ENCODE peak calls at places on chromosomes 5 and 9, in four cellular contexts. One of them, this sample, is unnamed.

GRCh38 chr9:20226345-20226744 is 396.0 kb downstream of the MLLT3 start:
- DNase-seq in H9: no peak
- DNase-seq in neuronal stem cell: no peak
- DNase-seq in IMR-90: no peak
- DNase-seq in this sample: no peak

GRCh38 chr5:114223866-114224265 is 138.0 kb upstream of the KCNN2 start:
- DNase-seq in H9: no peak
- DNase-seq in neuronal stem cell: no peak
- DNase-seq in IMR-90: no peak
- DNase-seq in this sample: no peak

GRCh38 chr5:8906303-8906967 is 639.4 kb downstream of the SEMA5A start:
- DNase-seq in H9: no peak
- DNase-seq in neuronal stem cell: no peak
- DNase-seq in IMR-90: peak
- DNase-seq in this sample: peak

GRCh38 chr9:124280176-124280691 is 22.5 kb downstream of the NEK6 start:
- DNase-seq in H9: no peak
- DNase-seq in neuronal stem cell: no peak
- DNase-seq in IMR-90: peak
- DNase-seq in this sample: peak

GRCh38 chr5:44952376-44952775 is 143.6 kb downstream of the MRPS30 start:
- DNase-seq in H9: no peak
- DNase-seq in neuronal stem cell: no peak
- DNase-seq in IMR-90: peak
- DNase-seq in this sample: peak

GRCh38 chr5:15601274-15601673 is 101.3 kb downstream of the FBXL7 start:
- DNase-seq in H9: no peak
- DNase-seq in neuronal stem cell: no peak
- DNase-seq in IMR-90: peak
- DNase-seq in this sample: no peak

GRCh38 chr9:71737455-71737854 is 30.9 kb downstream of the CEMIP2 start:
- DNase-seq in H9: no peak
- DNase-seq in neuronal stem cell: no peak
- DNase-seq in IMR-90: no peak
- DNase-seq in this sample: no peak

GRCh38 chr9:69955536-69956355 is 87.9 kb upstream of the MAMDC2 start:
- DNase-seq in H9: no peak
- DNase-seq in neuronal stem cell: no peak
- DNase-seq in IMR-90: no peak
- DNase-seq in this sample: no peak

GRCh38 chr5:40503438-40503837 is 176.3 kb upstream of the PTGER4 start:
- DNase-seq in H9: no peak
- DNase-seq in neuronal stem cell: no peak
- DNase-seq in IMR-90: peak
- DNase-seq in this sample: no peak

GRCh38 chr5:160133071-160133917 is 14.0 kb upstream of the PWWP2A start:
- DNase-seq in H9: peak
- DNase-seq in neuronal stem cell: peak
- DNase-seq in IMR-90: no peak
- DNase-seq in this sample: peak

GRCh38 chr5:168691891-168692290 is 112.7 kb upstream of the PANK3 start:
- DNase-seq in H9: no peak
- DNase-seq in neuronal stem cell: no peak
- DNase-seq in IMR-90: no peak
- DNase-seq in this sample: no peak

GRCh38 chr9:87148391-87149237 is 201.3 kb upstream of the GAS1 start:
- DNase-seq in H9: peak
- DNase-seq in neuronal stem cell: peak
- DNase-seq in IMR-90: peak
- DNase-seq in this sample: peak

GRCh38 chr5:73030531-73030930 is 74.7 kb downstream of the FCHO2 start:
- DNase-seq in H9: no peak
- DNase-seq in neuronal stem cell: no peak
- DNase-seq in IMR-90: no peak
- DNase-seq in this sample: no peak

GRCh38 chr5:154524846-154525245 is 46.8 kb upstream of the HAND1 start:
- DNase-seq in H9: no peak
- DNase-seq in neuronal stem cell: no peak
- DNase-seq in IMR-90: no peak
- DNase-seq in this sample: no peak

GRCh38 chr9:122124528-122124927 is 31.4 kb upstream of the TTLL11 start:
- DNase-seq in H9: no peak
- DNase-seq in neuronal stem cell: no peak
- DNase-seq in IMR-90: no peak
- DNase-seq in this sample: no peak

GRCh38 chr9:132241840-132242620 is 80.2 kb downstream of the NTNG2 start:
- DNase-seq in H9: peak
- DNase-seq in neuronal stem cell: no peak
- DNase-seq in IMR-90: no peak
- DNase-seq in this sample: peak

GRCh38 chr9:35954942-35955546 is 2.9 kb downstream of the OR2S2 start:
- DNase-seq in H9: peak
- DNase-seq in neuronal stem cell: peak
- DNase-seq in IMR-90: peak
- DNase-seq in this sample: peak

GRCh38 chr5:163861670-163862069 is 356.3 kb downstream of the MAT2B start:
- DNase-seq in H9: no peak
- DNase-seq in neuronal stem cell: no peak
- DNase-seq in IMR-90: no peak
- DNase-seq in this sample: no peak

GRCh38 chr5:96768708-96769251 is 39.0 kb downstream of the ERAP1 start:
- DNase-seq in H9: no peak
- DNase-seq in neuronal stem cell: no peak
- DNase-seq in IMR-90: no peak
- DNase-seq in this sample: no peak

GRCh38 chr5:89303033-89303480 is 420.1 kb upstream of the MEF2C start:
- DNase-seq in H9: no peak
- DNase-seq in neuronal stem cell: no peak
- DNase-seq in IMR-90: no peak
- DNase-seq in this sample: no peak

GRCh38 chr5:110354341-110354740 is 372.1 kb downstream of the TMEM232 start:
- DNase-seq in H9: no peak
- DNase-seq in neuronal stem cell: no peak
- DNase-seq in IMR-90: no peak
- DNase-seq in this sample: no peak

GRCh38 chr5:111787006-111787405 is 30.0 kb upstream of the NREP start:
- DNase-seq in H9: no peak
- DNase-seq in neuronal stem cell: no peak
- DNase-seq in IMR-90: peak
- DNase-seq in this sample: no peak

GRCh38 chr9:33517373-33517772 is 6.7 kb upstream of the ANKRD18B start:
- DNase-seq in H9: no peak
- DNase-seq in neuronal stem cell: no peak
- DNase-seq in IMR-90: peak
- DNase-seq in this sample: peak

GRCh38 chr5:159906957-159907356 is 9.3 kb upstream of the ADRA1B start:
- DNase-seq in H9: no peak
- DNase-seq in neuronal stem cell: no peak
- DNase-seq in IMR-90: no peak
- DNase-seq in this sample: no peak

GRCh38 chr5:81359108-81359507 is 34.8 kb downstream of the ACOT12 start:
- DNase-seq in H9: peak
- DNase-seq in neuronal stem cell: no peak
- DNase-seq in IMR-90: no peak
- DNase-seq in this sample: no peak

GRCh38 chr5:159510282-159510681 is 180.0 kb upstream of the IL12B start:
- DNase-seq in H9: peak
- DNase-seq in neuronal stem cell: peak
- DNase-seq in IMR-90: peak
- DNase-seq in this sample: peak

GRCh38 chr5:93512799-93513198 is 68.2 kb downstream of the NR2F1-AS1 start:
- DNase-seq in H9: no peak
- DNase-seq in neuronal stem cell: no peak
- DNase-seq in IMR-90: peak
- DNase-seq in this sample: peak

GRCh38 chr5:99900302-99900811 is 634.8 kb upstream of the FAM174A start:
- DNase-seq in H9: no peak
- DNase-seq in neuronal stem cell: no peak
- DNase-seq in IMR-90: no peak
- DNase-seq in this sample: peak

GRCh38 chr9:122941560-122942234 is 877 bp downstream of the RABGAP1 start:
- DNase-seq in H9: no peak
- DNase-seq in neuronal stem cell: no peak
- DNase-seq in IMR-90: peak
- DNase-seq in this sample: peak

GRCh38 chr5:79511945-79512493 is 1.9 kb downstream of the HOMER1 start:
- DNase-seq in H9: no peak
- DNase-seq in neuronal stem cell: no peak
- DNase-seq in IMR-90: no peak
- DNase-seq in this sample: no peak

GRCh38 chr5:79512692-79513518 is 1.0 kb downstream of the HOMER1 start:
- DNase-seq in H9: peak
- DNase-seq in neuronal stem cell: peak
- DNase-seq in IMR-90: peak
- DNase-seq in this sample: peak

GRCh38 chr5:79516986-79517385 is 3.1 kb upstream of the HOMER1 start:
- DNase-seq in H9: no peak
- DNase-seq in neuronal stem cell: no peak
- DNase-seq in IMR-90: no peak
- DNase-seq in this sample: no peak

GRCh38 chr5:79513519-79514390 is at the start of gene HOMER1:
- DNase-seq in H9: peak
- DNase-seq in neuronal stem cell: peak
- DNase-seq in IMR-90: peak
- DNase-seq in this sample: peak

DNA sequence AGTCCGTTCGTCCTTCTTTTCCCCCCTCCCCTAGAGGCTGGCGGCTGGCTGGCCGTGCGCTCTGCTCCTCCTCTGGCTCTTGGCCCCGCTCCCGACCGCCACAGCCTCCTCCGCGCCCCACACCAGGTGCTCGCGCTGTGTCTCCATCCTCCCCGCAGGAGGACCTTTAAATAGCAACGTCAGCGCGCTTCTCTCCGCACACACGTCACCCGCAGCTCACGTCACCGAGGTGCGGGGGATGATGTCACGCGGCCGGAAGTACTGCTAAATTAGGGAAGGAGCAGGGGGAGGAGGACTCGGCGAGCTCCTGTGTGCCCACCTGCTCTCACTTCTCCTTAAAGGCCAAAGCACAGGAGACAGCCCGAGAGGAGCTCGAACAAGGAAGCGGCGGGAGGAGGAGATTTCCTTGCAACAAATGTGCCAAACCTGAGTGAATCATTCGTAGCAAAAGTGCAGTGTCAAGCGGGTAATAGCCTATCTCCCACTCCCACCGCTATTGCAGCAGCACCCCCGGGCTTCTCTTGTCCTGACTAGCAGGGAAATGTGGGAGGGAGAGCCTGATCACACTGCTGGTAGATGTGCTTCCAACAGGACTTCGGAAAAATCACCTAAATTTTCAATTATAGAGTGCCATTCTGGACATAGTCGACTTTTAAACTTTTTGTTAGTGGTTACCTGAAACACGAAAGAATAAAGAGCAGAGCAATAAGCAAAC is 614 bp upstream of the HOMER1 start:
- DNase-seq in H9: peak
- DNase-seq in neuronal stem cell: peak
- DNase-seq in IMR-90: peak
- DNase-seq in this sample: peak
- H3K18ac ChIP-seq in H9: peak
- H3K18ac ChIP-seq in neuronal stem cell: peak
- H3K18ac ChIP-seq in IMR-90: peak
- H3K18ac ChIP-seq in this sample: peak

GRCh38 chr5:65925601-65926275 is 637 bp upstream of the ERBIN start:
- DNase-seq in H9: peak
- DNase-seq in neuronal stem cell: peak
- DNase-seq in IMR-90: peak
- DNase-seq in this sample: peak

GRCh38 chr5:65925094-65925600 is 1.2 kb upstream of the ERBIN start:
- DNase-seq in H9: peak
- DNase-seq in neuronal stem cell: peak
- DNase-seq in IMR-90: peak
- DNase-seq in this sample: peak

GRCh38 chr5:65926276-65926761 is at the start of gene ERBIN:
- DNase-seq in H9: peak
- DNase-seq in neuronal stem cell: peak
- DNase-seq in IMR-90: peak
- DNase-seq in this sample: peak

GRCh38 chr5:65923339-65923738 is 3.0 kb upstream of the ERBIN start:
- DNase-seq in H9: no peak
- DNase-seq in neuronal stem cell: no peak
- DNase-seq in IMR-90: no peak
- DNase-seq in this sample: no peak

DNA sequence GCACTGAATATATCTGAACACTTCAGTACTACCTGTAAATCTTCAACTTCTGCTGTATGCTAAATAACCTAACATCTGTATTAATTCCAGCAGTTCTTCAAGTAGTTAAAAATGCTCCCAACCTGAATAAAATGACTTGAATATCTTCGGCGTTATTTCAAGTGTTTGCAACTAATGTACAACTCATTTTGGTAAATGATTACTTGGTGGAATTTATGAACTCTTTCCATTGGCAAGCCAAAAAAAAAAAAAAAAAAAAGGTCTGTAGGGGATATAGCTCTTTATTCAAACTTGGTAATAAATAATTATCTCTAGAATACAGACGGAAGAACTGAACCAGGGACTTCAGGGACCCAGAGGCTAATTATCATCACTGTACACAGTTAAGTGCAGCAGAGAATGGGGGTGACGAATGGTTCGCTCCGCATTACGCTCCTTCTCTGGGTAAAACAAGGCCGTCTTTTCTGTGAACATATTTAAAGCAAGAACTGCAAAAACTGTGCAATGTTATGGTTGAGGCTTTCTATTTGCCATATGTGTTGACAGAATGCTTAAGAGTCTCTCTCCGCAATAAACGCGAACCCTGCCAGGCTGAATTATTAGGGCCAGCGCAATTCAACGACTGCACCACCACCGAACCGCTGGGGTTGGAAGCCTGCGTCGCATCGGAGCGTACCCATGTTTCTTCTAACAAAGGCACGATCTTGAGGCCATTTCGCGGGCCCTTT is 1.8 kb upstream of the ERBIN start:
- DNase-seq in H9: no peak
- DNase-seq in neuronal stem cell: no peak
- DNase-seq in IMR-90: no peak
- DNase-seq in this sample: no peak
- H3K18ac ChIP-seq in H9: peak
- H3K18ac ChIP-seq in neuronal stem cell: peak
- H3K18ac ChIP-seq in IMR-90: peak
- H3K18ac ChIP-seq in this sample: peak

DNA sequence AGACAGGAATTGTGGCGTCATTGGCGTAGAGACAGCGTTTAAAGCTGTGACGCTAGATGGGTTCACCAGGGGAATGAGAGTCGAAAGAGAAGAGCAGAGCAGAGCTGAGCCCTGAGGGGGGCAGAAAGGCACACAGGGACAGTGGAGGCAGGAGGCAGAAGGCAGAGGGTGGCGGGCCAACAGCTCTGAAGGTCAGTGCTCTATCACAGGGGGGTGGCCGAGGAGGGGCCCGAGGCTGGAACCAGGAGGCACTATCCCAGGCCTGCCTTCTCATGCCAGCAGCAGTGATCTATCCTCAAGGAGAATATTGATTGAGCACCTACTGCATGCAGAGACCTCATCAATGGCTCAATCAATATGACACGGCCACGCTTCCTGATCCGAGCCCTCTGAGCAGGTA is 132.4 kb downstream of the KCNIP1 start:
- DNase-seq in H9: peak
- DNase-seq in neuronal stem cell: no peak
- DNase-seq in IMR-90: no peak
- DNase-seq in this sample: no peak
- H3K18ac ChIP-seq in H9: no peak
- H3K18ac ChIP-seq in neuronal stem cell: no peak
- H3K18ac ChIP-seq in IMR-90: no peak
- H3K18ac ChIP-seq in this sample: no peak

GRCh38 chr5:170120576-170120975 is 14.9 kb downstream of the FOXI1 start:
- DNase-seq in H9: no peak
- DNase-seq in neuronal stem cell: no peak
- DNase-seq in IMR-90: peak
- DNase-seq in this sample: peak
- H3K18ac ChIP-seq in H9: no peak
- H3K18ac ChIP-seq in neuronal stem cell: no peak
- H3K18ac ChIP-seq in IMR-90: peak
- H3K18ac ChIP-seq in this sample: no peak

This sample was measured in mesenchymal stem cell.